ENCODE peak calls at places on chromosomes 12 and 14, in seven cellular contexts. Q is A549, I is adrenal gland, D is tibial nerve, G is WERI-Rb-1, M is H9, K is dorsolateral prefrontal cortex. L is an unnamed sample.

GRCh38 chr14:72172597-72172996 is 240.4 kb downstream of the RGS6 start:
- DNase-seq in M (no peak), G (no peak), D (no peak), Q (no peak), I (no peak), K (no peak), L (no peak)

GRCh38 chr14:89507926-89508460 is 91.0 kb upstream of the FOXN3 start:
- DNase-seq in K (no peak), D (no peak), Q (no peak), I (no peak), M (no peak), G (no peak), L (no peak)

GRCh38 chr12:12689672-12690287 is 6.2 kb downstream of the GPR19 start:
- DNase-seq in D (no peak), Q (no peak), M (no peak), I (no peak), G (no peak), K (no peak), L (no peak)

GRCh38 chr12:77816196-77816595 is 14.5 kb upstream of the NAV3 start:
- DNase-seq in G (no peak), Q (no peak), M (no peak), I (no peak), D (no peak), K (no peak), L (no peak)

GRCh38 chr12:123956249-123956648 is 16.4 kb downstream of the CCDC92 start:
- DNase-seq in D (no peak), M (no peak), Q (no peak), K (no peak), I (no peak), G (no peak), L (no peak)

GRCh38 chr14:90996967-90997366 is 63.5 kb downstream of the RPS6KA5 start:
- DNase-seq in M (no peak), D (no peak), I (no peak), G (no peak), K (no peak), Q (no peak), L (no peak)

GRCh38 chr12:130186631-130187269 is 24.5 kb downstream of the FZD10 start:
- DNase-seq in I (no peak), M (peak; percentile 64), Q (peak; percentile 14), G (no peak), D (no peak), K (no peak), L (no peak)

GRCh38 chr14:105209091-105209490 is 28.0 kb upstream of the NUDT14 start:
- DNase-seq in D (no peak), K (no peak), I (no peak), G (no peak), M (no peak), Q (no peak), L (no peak)

GRCh38 chr12:11016937-11017336 is 5.5 kb downstream of the TAS2R19 start:
- DNase-seq in D (no peak), G (no peak), I (no peak), Q (no peak), K (peak; percentile 20), M (no peak), L (no peak)

GRCh38 chr12:52280319-52280795 is 5.9 kb downstream of the KRT86 start:
- DNase-seq in M (no peak), Q (peak; percentile 100), I (no peak), D (peak; percentile 57), K (no peak), G (no peak), L (peak; percentile 25)

GRCh38 chr14:65496178-65496993 is 83.9 kb downstream of the FUT8 start:
- DNase-seq in M (no peak), D (no peak), Q (peak; percentile 24), K (no peak), G (no peak), I (no peak), L (no peak)

GRCh38 chr14:101563654-101564443 is 2.6 kb downstream of the DIO3 start:
- DNase-seq in I (no peak), G (no peak), M (peak; percentile 68), K (no peak), Q (peak; percentile 37), D (no peak), L (no peak)

GRCh38 chr14:97846156-97846555 is 1049.0 kb downstream of the VRK1 start:
- DNase-seq in D (no peak), K (no peak), M (no peak), G (no peak), Q (no peak), I (no peak), L (no peak)

GRCh38 chr14:101469382-101470251 is 91.7 kb upstream of the DIO3 start:
- DNase-seq in M (peak; percentile 19), K (peak; percentile 16), I (no peak), Q (no peak), G (no peak), D (no peak), L (no peak)

GRCh38 chr14:92785601-92786426 is 8.3 kb upstream of the GOLGA5 start:
- DNase-seq in Q (peak; percentile 45), K (no peak), G (no peak), M (peak; percentile 29), I (peak; percentile 83), D (no peak), L (peak; percentile 78)

DNA sequence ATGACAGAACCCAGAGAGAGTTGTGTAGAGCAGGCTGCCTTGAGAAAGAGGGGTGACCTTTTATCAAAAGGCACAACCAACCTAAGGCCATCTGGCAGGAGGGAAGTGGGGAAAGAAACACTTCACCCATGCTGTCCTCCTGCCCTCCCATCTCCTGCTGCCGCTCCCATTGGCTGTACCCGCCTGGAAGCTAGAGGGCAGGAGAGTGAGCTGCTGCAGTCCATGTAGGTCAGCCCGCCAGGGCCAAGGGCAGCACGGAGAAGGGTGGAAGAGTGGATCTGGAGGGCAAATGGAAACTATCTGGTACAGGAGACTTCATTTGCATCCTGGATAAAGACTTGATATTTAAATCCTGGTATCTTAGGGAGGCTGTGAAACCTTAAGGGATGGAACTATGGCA is 11.5 kb upstream of the CABP1 start:
- DNase-seq in G (peak; percentile 51), K (no peak), D (no peak), Q (peak; percentile 41), I (peak; percentile 68), M (peak; percentile 82), L (no peak)
- TF ChIP-seq CTCF in G (peak; percentile 54), K (no peak), D (no peak), Q (no peak), I (peak; percentile 38), M (peak; percentile 55), L (no peak)

GRCh38 chr14:68574906-68575305 is 218.0 kb downstream of the ZFP36L1 start:
- DNase-seq in M (no peak), G (no peak), K (no peak), D (no peak), Q (no peak), I (peak; percentile 63), L (no peak)

GRCh38 chr14:68576031-68576430 is 216.8 kb downstream of the ZFP36L1 start:
- DNase-seq in D (no peak), M (no peak), I (no peak), K (no peak), Q (no peak), G (no peak), L (no peak)

GRCh38 chr14:68573126-68573525 is 219.7 kb downstream of the ZFP36L1 start:
- DNase-seq in Q (no peak), D (no peak), I (no peak), M (no peak), K (no peak), G (no peak), L (no peak)

GRCh38 chr14:68576496-68577244 is 216.2 kb downstream of the ZFP36L1 start:
- DNase-seq in M (no peak), I (no peak), Q (peak; percentile 95), K (no peak), D (no peak), G (no peak), L (no peak)

DNA sequence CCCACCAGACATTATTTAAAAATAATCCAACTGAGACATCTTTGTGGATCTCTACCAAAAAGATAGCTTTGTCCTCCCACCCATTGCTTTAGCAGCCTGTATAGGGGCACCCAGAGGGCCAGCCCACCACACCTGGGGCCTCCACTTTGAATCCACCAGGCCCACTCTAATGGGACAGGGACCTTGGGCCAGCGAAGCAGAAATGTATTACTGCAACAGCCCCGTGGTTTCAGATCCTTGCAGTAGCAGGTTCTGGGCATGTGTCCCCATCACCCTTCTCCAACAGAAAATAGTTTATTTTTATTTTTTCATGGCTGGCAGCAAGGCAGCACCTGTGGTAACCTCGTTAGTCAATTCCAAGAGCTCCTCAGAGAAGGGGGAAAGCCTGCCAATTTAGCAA is 218.4 kb downstream of the ZFP36L1 start:
- DNase-seq in M (no peak), D (no peak), G (no peak), K (no peak), I (no peak), Q (no peak), L (no peak)
- H3K27ac ChIP-seq in M (no peak overlapping the region), D (no peak overlapping the region), G (no peak overlapping the region), K (no peak overlapping the region), I (no peak overlapping the region), Q (peak overlapping the region; percentile 89), L (no peak overlapping the region)

DNA sequence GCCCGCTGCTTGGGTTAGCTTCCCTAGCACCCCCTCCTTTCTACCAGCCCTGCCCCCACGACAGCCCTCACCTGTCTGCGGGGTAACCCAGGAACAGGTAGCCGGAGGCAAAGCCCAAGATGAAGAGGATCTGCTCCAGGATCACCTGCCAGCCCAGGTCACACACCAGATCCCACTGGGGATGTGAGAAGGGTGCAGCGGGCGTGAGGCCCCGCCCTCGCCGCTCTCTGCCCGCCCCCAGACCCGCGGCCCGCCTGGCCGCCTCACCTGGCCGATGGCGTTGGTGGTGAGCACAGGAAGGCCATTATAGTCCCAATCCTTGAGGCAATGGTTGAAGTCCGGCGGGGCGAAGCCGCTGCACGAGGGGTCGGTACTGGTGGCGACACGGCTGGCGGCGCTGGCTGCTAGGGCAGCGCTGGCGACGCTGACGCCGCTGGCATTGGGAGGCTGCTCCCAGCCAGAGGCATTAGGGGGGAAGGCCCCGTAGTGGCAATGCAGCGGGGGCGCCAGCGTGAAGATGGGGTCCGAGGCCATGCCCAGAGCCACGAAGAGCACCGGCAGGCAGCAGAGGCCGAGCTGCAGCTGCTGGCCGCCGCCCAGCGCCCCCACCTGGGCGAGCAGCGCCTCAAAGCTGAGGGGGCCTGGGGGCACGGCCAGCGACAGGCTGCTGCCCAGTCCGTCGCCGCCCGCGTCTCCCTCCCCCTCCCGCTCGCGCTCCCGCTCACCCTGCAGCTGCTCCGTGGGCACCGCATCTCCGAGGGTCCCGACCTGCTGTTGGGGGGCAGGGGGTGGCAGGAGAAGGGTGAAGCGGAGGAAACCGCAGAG is 794 bp downstream of the SLC22A17 start:
- DNase-seq in I (no peak), M (peak; percentile 54), Q (no peak), D (no peak), G (peak; percentile 50), K (no peak), L (no peak)
- TF ChIP-seq CTCF in I (no peak), M (peak; percentile 47), Q (no peak), D (no peak), G (peak; percentile 65), K (no peak), L (no peak)

DNA sequence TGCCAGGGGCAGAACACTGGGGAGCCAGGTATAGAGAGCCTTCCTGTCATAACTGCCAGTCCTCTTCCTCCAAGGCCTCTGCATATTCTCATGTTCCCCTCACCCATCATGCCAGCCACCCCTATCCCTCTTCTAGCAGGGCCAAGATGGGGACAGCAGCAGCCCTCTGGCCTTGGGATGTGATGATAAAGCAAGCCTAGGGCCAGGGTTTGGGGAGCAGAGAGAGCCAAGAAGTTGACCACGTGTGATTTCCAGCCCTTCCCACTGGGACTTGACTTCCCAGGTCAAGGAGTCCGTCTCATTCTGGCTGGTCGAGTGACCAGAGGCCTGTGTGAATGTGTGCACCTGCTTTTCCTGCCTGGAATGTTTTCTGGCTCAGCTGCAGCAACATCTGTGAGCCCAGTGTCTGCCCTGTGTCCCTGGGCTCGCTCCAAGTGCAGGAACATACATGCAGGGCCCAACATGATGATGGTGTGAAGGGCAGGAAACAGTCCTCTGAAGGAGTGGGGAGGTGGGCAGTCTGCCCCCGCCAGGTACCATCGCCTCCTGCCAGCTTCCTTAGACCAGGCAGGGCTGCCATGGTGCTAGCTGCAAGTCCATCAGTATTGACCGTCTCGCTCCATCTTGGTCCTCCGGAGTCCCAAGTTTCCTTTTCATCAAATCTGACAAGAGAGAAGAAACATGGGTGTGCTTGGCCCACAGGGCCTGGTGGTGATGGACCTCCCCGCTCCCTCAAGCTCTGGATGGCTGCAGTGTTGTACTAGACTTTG is 21.0 kb downstream of the VASH1 start:
- DNase-seq in G (no peak), M (peak; percentile 14), D (no peak), K (no peak), I (peak; percentile 63), Q (no peak), L (no peak)
- H3K27ac ChIP-seq in G (no peak overlapping the region), M (no peak overlapping the region), D (peak overlapping the region; percentile 66), K (peak overlapping the region; percentile 85), I (no peak overlapping the region), Q (no peak overlapping the region), L (no peak overlapping the region)